ENCODE peak calls at places on chromosomes 6 and 20, in four cellular contexts. One of them, this sample, is unnamed.

GRCh38 chr6:38452816-38453215 is 186.9 kb downstream of the BTBD9 start:
- DNase-seq in breast epithelium: no peak
- DNase-seq in lower leg skin: no peak
- DNase-seq in HFFc6: no peak
- DNase-seq in this sample: no peak

GRCh38 chr6:53795702-53796450 is 1.1 kb downstream of the LRRC1 start:
- DNase-seq in breast epithelium: no peak
- DNase-seq in lower leg skin: peak; percentile 37
- DNase-seq in HFFc6: no peak
- DNase-seq in this sample: peak; percentile 54

GRCh38 chr6:10690651-10691445 is 3.6 kb downstream of the C6orf52 start:
- DNase-seq in breast epithelium: no peak
- DNase-seq in lower leg skin: no peak
- DNase-seq in HFFc6: no peak
- DNase-seq in this sample: no peak

GRCh38 chr20:44041001-44041400 is 126.3 kb downstream of the TOX2 start:
- DNase-seq in breast epithelium: no peak
- DNase-seq in lower leg skin: peak; percentile 2
- DNase-seq in HFFc6: no peak
- DNase-seq in this sample: no peak

GRCh38 chr20:15700147-15700765 is 873.0 kb downstream of the KIF16B start:
- DNase-seq in breast epithelium: no peak
- DNase-seq in lower leg skin: no peak
- DNase-seq in HFFc6: no peak
- DNase-seq in this sample: no peak

GRCh38 chr6:105484238-105485161 is 81.6 kb upstream of the PREP start:
- DNase-seq in breast epithelium: no peak
- DNase-seq in lower leg skin: no peak
- DNase-seq in HFFc6: peak; percentile 52
- DNase-seq in this sample: no peak

GRCh38 chr6:131914967-131915751 is 36.0 kb downstream of the CCN2 start:
- DNase-seq in breast epithelium: no peak
- DNase-seq in lower leg skin: peak; percentile 63
- DNase-seq in HFFc6: peak; percentile 74
- DNase-seq in this sample: peak; percentile 59

GRCh38 chr20:24100370-24101011 is 111.9 kb upstream of the GGTLC1 start:
- DNase-seq in breast epithelium: no peak
- DNase-seq in lower leg skin: peak; percentile 35
- DNase-seq in HFFc6: peak; percentile 34
- DNase-seq in this sample: peak; percentile 59

GRCh38 chr6:164690702-164691500 is 618.5 kb downstream of the C6orf118 start:
- DNase-seq in breast epithelium: no peak
- DNase-seq in lower leg skin: no peak
- DNase-seq in HFFc6: no peak
- DNase-seq in this sample: no peak

GRCh38 chr20:56628873-56629463 is at the start of gene TFAP2C:
- DNase-seq in breast epithelium: peak; percentile 85
- DNase-seq in lower leg skin: peak; percentile 89
- DNase-seq in HFFc6: peak; percentile 54
- DNase-seq in this sample: peak; percentile 84

GRCh38 chr6:88677356-88677755 is 286.1 kb downstream of the RNGTT start:
- DNase-seq in breast epithelium: no peak
- DNase-seq in lower leg skin: no peak
- DNase-seq in HFFc6: no peak
- DNase-seq in this sample: no peak

GRCh38 chr20:62062661-62063600 is 2.8 kb downstream of the TAF4 start:
- DNase-seq in breast epithelium: peak; percentile 17
- DNase-seq in lower leg skin: no peak
- DNase-seq in HFFc6: no peak
- DNase-seq in this sample: no peak

GRCh38 chr6:169837529-169838250 is 86.3 kb downstream of the ERMARD start:
- DNase-seq in breast epithelium: no peak
- DNase-seq in lower leg skin: no peak
- DNase-seq in HFFc6: no peak
- DNase-seq in this sample: no peak

GRCh38 chr6:35253249-35253648 is 6.3 kb upstream of the ZNF76 start:
- DNase-seq in breast epithelium: no peak
- DNase-seq in lower leg skin: no peak
- DNase-seq in HFFc6: no peak
- DNase-seq in this sample: no peak

GRCh38 chr20:11332376-11332775 is 585.3 kb upstream of the BTBD3 start:
- DNase-seq in breast epithelium: no peak
- DNase-seq in lower leg skin: no peak
- DNase-seq in HFFc6: no peak
- DNase-seq in this sample: no peak

GRCh38 chr20:18992418-18992817 is 178.8 kb downstream of the SCP2D1 start:
- DNase-seq in breast epithelium: no peak
- DNase-seq in lower leg skin: no peak
- DNase-seq in HFFc6: no peak
- DNase-seq in this sample: no peak

GRCh38 chr6:122400121-122400450 is 634 bp downstream of the HSF2 start:
- DNase-seq in breast epithelium: no peak
- DNase-seq in lower leg skin: peak; percentile 25
- DNase-seq in HFFc6: peak; percentile 7
- DNase-seq in this sample: no peak

GRCh38 chr20:44180814-44181213 is 6.2 kb downstream of the JPH2 start:
- DNase-seq in breast epithelium: no peak
- DNase-seq in lower leg skin: no peak
- DNase-seq in HFFc6: no peak
- DNase-seq in this sample: peak; percentile 27

GRCh38 chr20:16352321-16352720 is 220.9 kb downstream of the KIF16B start:
- DNase-seq in breast epithelium: no peak
- DNase-seq in lower leg skin: no peak
- DNase-seq in HFFc6: no peak
- DNase-seq in this sample: no peak

GRCh38 chr6:74574794-74575193 is 631.1 kb downstream of the COL12A1 start:
- DNase-seq in breast epithelium: no peak
- DNase-seq in lower leg skin: no peak
- DNase-seq in HFFc6: peak; percentile 24
- DNase-seq in this sample: peak; percentile 8

GRCh38 chr20:61896058-61896961 is 169.4 kb downstream of the TAF4 start:
- DNase-seq in breast epithelium: no peak
- DNase-seq in lower leg skin: no peak
- DNase-seq in HFFc6: peak; percentile 17
- DNase-seq in this sample: peak; percentile 77

DNA sequence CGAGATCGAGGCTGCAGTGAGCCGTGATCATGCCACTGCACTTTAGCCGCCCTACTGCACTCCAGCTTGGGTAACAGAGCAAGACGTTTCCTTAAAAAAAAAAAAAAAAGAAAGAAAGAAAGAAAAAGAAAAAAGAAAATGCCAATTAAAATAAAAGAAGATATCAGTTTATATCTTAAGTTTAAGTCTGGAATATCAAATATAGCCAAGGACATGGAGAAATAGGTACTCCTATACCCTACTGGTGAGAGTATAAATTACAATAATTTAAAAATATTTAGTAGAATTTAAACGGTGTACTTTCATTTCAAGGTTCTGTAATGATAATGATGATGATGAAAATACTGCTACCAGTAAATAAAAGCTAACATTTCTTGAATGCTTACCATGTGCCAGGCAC is 3.8 kb upstream of the TRIM31 start:
- DNase-seq in breast epithelium: no peak
- DNase-seq in lower leg skin: no peak
- DNase-seq in HFFc6: no peak
- DNase-seq in this sample: no peak
- TF ChIP-seq CTCF in breast epithelium: no peak
- TF ChIP-seq CTCF in lower leg skin: no peak
- TF ChIP-seq CTCF in HFFc6: peak; percentile 62
- TF ChIP-seq CTCF in this sample: no peak

GRCh38 chr6:159833556-159833955 is 33.5 kb downstream of the PNLDC1 start:
- DNase-seq in breast epithelium: no peak
- DNase-seq in lower leg skin: no peak
- DNase-seq in HFFc6: peak; percentile 94
- DNase-seq in this sample: no peak
- TF ChIP-seq CTCF in breast epithelium: no peak
- TF ChIP-seq CTCF in lower leg skin: no peak
- TF ChIP-seq CTCF in HFFc6: peak; percentile 54
- TF ChIP-seq CTCF in this sample: no peak

DNA sequence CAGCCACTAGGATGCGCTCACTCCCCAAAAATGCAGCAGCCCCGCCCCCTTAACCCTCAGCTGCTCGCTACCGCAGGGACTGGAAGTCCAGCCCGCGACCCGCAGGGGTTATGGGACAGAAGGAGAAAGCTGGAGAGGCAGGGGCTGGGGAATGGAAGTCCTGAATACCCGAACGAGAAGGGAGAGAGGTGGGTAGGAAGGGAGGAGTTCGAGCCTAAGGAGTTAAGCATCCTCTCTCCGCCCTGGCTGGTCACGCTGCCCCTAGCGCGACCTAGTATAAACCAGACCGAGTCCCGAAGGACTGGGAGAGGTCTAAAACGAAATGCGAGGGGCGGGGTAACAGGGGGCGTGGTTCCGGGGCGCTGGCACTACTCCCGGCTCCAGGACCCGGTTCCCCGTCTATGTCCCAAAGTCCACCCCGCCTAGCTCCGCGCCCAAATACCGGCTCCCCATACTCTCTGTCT is 448 bp upstream of the DDAH2 start:
- DNase-seq in breast epithelium: peak; percentile 95
- DNase-seq in lower leg skin: peak; percentile 92
- DNase-seq in HFFc6: peak; percentile 85
- DNase-seq in this sample: peak; percentile 90
- TF ChIP-seq CTCF in breast epithelium: peak; percentile 65
- TF ChIP-seq CTCF in lower leg skin: peak; percentile 57
- TF ChIP-seq CTCF in HFFc6: peak; percentile 75
- TF ChIP-seq CTCF in this sample: peak; percentile 70

GRCh38 chr6:119978274-119978889 is 628.8 kb upstream of the MAN1A1 start:
- DNase-seq in breast epithelium: no peak
- DNase-seq in lower leg skin: no peak
- DNase-seq in HFFc6: no peak
- DNase-seq in this sample: no peak
- TF ChIP-seq CTCF in breast epithelium: peak; percentile 19
- TF ChIP-seq CTCF in lower leg skin: no peak
- TF ChIP-seq CTCF in HFFc6: peak; percentile 53
- TF ChIP-seq CTCF in this sample: peak; percentile 62

DNA sequence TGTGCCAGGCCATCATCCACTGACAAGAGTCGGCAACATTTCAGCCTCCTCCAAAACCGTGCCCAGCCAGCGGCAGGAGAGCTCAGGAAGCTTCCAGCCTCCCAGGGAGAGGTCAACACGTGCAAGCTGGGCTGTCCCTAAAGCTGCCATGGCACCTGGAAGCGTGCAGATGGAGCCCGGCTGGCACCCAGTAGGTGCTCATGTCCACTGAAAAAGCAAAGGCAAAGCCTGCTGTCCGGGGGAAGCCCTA is 14.4 kb upstream of the TLDC2 start:
- DNase-seq in breast epithelium: no peak
- DNase-seq in lower leg skin: no peak
- DNase-seq in HFFc6: no peak
- DNase-seq in this sample: no peak
- TF ChIP-seq CTCF in breast epithelium: no peak
- TF ChIP-seq CTCF in lower leg skin: no peak
- TF ChIP-seq CTCF in HFFc6: no peak
- TF ChIP-seq CTCF in this sample: no peak

DNA sequence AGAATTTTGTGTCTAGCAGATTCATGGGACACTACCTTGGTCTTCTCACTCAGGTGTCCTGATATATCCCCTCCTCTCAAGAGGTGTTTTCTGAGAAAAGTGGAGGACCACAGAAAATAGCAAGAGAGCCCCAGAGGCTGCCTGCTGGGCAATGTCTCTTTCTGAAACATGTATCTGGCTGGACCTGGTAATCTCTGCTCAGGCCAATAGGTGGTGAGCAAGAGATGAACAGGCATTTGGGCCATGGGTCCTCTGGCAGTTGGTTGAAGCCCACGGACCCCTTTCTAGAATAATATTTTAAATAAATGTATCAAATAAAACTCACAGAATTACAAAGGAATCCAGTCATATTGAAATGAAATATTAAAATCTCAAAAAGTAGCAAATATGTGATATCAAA is 8.8 kb upstream of the THBD start:
- DNase-seq in breast epithelium: no peak
- DNase-seq in lower leg skin: no peak
- DNase-seq in HFFc6: no peak
- DNase-seq in this sample: no peak
- TF ChIP-seq CTCF in breast epithelium: no peak
- TF ChIP-seq CTCF in lower leg skin: no peak
- TF ChIP-seq CTCF in HFFc6: peak; percentile 41
- TF ChIP-seq CTCF in this sample: peak; percentile 19

GRCh38 chr6:157227202-157228166 is 95.8 kb downstream of the TMEM242 start:
- DNase-seq in breast epithelium: peak; percentile 35
- DNase-seq in lower leg skin: no peak
- DNase-seq in HFFc6: peak; percentile 19
- DNase-seq in this sample: no peak
- TF ChIP-seq CTCF in breast epithelium: no peak
- TF ChIP-seq CTCF in lower leg skin: no peak
- TF ChIP-seq CTCF in HFFc6: peak; percentile 74
- TF ChIP-seq CTCF in this sample: peak; percentile 19

GRCh38 chr6:142853244-142854180 is 91.5 kb downstream of the HIVEP2 start:
- DNase-seq in breast epithelium: no peak
- DNase-seq in lower leg skin: no peak
- DNase-seq in HFFc6: no peak
- DNase-seq in this sample: no peak
- TF ChIP-seq CTCF in breast epithelium: no peak
- TF ChIP-seq CTCF in lower leg skin: no peak
- TF ChIP-seq CTCF in HFFc6: no peak
- TF ChIP-seq CTCF in this sample: no peak